ENCODE peak calls at places on chromosome 21, in five cellular contexts. A is H1, E is K562, I is HepG2, K is GM12878. O is an unnamed sample.

GRCh38 chr21:44054710-44055109 is 42.6 kb downstream of the TRAPPC10 start:
- DNase-seq in E (no peak), K (no peak), I (no peak), A (no peak), O (no peak)

GRCh38 chr21:39502631-39503030 is 50.9 kb downstream of the SH3BGR start:
- DNase-seq in I (no peak), E (no peak), A (no peak), K (no peak), O (no peak)

GRCh38 chr21:34263629-34264028 is 100.2 kb upstream of the KCNE2 start:
- DNase-seq in I (no peak), K (no peak), E (no peak), A (no peak), O (no peak)

GRCh38 chr21:16840549-16840948 is 672.3 kb upstream of the CXADR start:
- DNase-seq in I (no peak), A (no peak), K (no peak), E (no peak), O (no peak)

GRCh38 chr21:29730281-29730680 is 209.5 kb downstream of the GRIK1 start:
- DNase-seq in K (no peak), A (no peak), E (no peak), I (no peak), O (no peak)

GRCh38 chr21:16305686-16306085 is 575.9 kb downstream of the USP25 start:
- DNase-seq in A (no peak), I (no peak), E (no peak), K (no peak), O (no peak)

GRCh38 chr21:39094087-39094785 is 89.0 kb downstream of the PSMG1 start:
- DNase-seq in A (no peak), E (no peak), I (no peak), K (no peak), O (no peak)

GRCh38 chr21:44710294-44710665 is 1.1 kb downstream of the TSPEAR start:
- DNase-seq in K (no peak), E (no peak), A (no peak), I (no peak), O (peak; percentile 40)

GRCh38 chr21:26966978-26967913 is at the start of gene ADAMTS5:
- DNase-seq in E (no peak), I (no peak), A (no peak), K (no peak), O (peak; percentile 74)

GRCh38 chr21:45542242-45542666 is at the start of gene SLC19A1:
- DNase-seq in K (no peak), A (no peak), E (peak; percentile 98), I (no peak), O (peak; percentile 66)

GRCh38 chr21:22211943-22212342 is 1213.7 kb downstream of the NCAM2 start:
- DNase-seq in E (no peak), K (no peak), I (no peak), A (no peak), O (no peak)

GRCh38 chr21:44583800-44584147 is 3.4 kb upstream of the KRTAP10-5 start:
- DNase-seq in K (no peak), E (no peak), I (no peak), A (no peak), O (no peak)

GRCh38 chr21:25750085-25750484 is 15.3 kb downstream of the GABPA start:
- DNase-seq in A (no peak), I (no peak), E (no peak), K (no peak), O (no peak)

GRCh38 chr21:42366292-42367010 is at the start of gene TFF1:
- DNase-seq in K (no peak), E (no peak), A (no peak), I (peak; percentile 71), O (no peak)

GRCh38 chr21:33362044-33362555 is 37.3 kb downstream of the IFNAR1 start:
- DNase-seq in K (no peak), E (peak; percentile 22), A (peak; percentile 56), I (no peak), O (peak; percentile 92)

GRCh38 chr21:27406297-27407009 is 439.6 kb upstream of the ADAMTS5 start:
- DNase-seq in E (no peak), A (no peak), K (no peak), I (no peak), O (no peak)

GRCh38 chr21:16534408-16535099 is 804.8 kb downstream of the USP25 start:
- DNase-seq in A (no peak), K (no peak), E (no peak), I (no peak), O (no peak)

GRCh38 chr21:42745511-42746239 is 92.3 kb downstream of the PDE9A start:
- DNase-seq in E (no peak), A (no peak), K (no peak), I (no peak), O (no peak)

GRCh38 chr21:44846485-44847260 is 26.8 kb downstream of the PTTG1IP start:
- DNase-seq in K (no peak), I (peak; percentile 48), E (peak; percentile 53), A (no peak), O (no peak)

GRCh38 chr21:27104749-27105439 is 138.0 kb upstream of the ADAMTS5 start:
- DNase-seq in E (no peak), I (no peak), A (no peak), K (no peak), O (no peak)

GRCh38 chr21:43600642-43601397 is 58.5 kb downstream of the HSF2BP start:
- DNase-seq in I (no peak), A (no peak), K (no peak), E (no peak), O (no peak)

GRCh38 chr21:17146426-17146825 is 366.4 kb upstream of the CXADR start:
- DNase-seq in E (no peak), K (no peak), A (no peak), I (no peak), O (peak; percentile 36)

GRCh38 chr21:44285547-44285992 is at the start of gene AIRE:
- DNase-seq in A (no peak), I (no peak), E (no peak), K (no peak), O (peak; percentile 59)

GRCh38 chr21:23899561-23899960 is 1707.7 kb downstream of the MRPL39 start:
- DNase-seq in I (no peak), A (no peak), K (no peak), E (no peak), O (no peak)

GRCh38 chr21:23900727-23901126 is 1706.6 kb downstream of the MRPL39 start:
- DNase-seq in E (no peak), K (no peak), A (no peak), I (no peak), O (no peak)
- TF ChIP-seq CREB1 in E (no peak), K (no peak), A (no peak), I (no peak), O (no peak)

GRCh38 chr21:32346951-32347350 is 45.9 kb downstream of the URB1 start:
- DNase-seq in A (no peak), E (no peak), K (no peak), I (no peak), O (no peak)
- H3K4me3 ChIP-seq in A (no peak overlapping the region), E (no peak overlapping the region), K (no peak overlapping the region), I (no peak overlapping the region), O (no peak overlapping the region)

GRCh38 chr21:35614412-35614901 is 445.9 kb downstream of the SETD4 start:
- DNase-seq in K (no peak), A (no peak), I (no peak), E (peak; percentile 35), O (no peak)

GRCh38 chr21:35616090-35616489 is 444.2 kb downstream of the SETD4 start:
- DNase-seq in A (no peak), I (no peak), K (no peak), E (no peak), O (no peak)

GRCh38 chr21:35619184-35619583 is 441.1 kb downstream of the SETD4 start:
- DNase-seq in K (no peak), E (peak; percentile 14), A (no peak), I (no peak), O (no peak)

GRCh38 chr21:35615325-35615724 is 445.0 kb downstream of the SETD4 start:
- DNase-seq in E (no peak), K (no peak), I (no peak), A (no peak), O (no peak)

DNA sequence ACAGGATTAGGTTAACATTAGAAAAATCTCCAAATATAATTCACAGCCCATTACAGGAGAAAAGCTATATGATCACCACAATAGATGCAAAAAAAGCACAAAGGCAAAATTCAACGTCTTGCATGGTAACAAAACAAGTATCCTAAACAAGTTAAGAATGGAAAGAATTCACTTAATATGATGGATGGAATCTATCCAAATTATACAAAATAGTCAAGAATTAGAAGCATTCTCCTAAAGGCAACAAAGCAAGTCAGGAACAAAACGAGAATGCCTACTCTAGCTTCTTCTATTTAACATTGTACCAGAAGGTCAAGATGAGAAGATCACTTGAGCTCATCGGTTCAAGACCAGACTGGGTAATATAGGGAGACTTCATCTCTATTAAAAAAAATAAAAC is 442.8 kb downstream of the SETD4 start:
- DNase-seq in K (no peak), I (no peak), E (no peak), A (no peak), O (no peak)
- TF ChIP-seq CREB1 in K (no peak), I (no peak), E (no peak), A (no peak), O (no peak)

DNA sequence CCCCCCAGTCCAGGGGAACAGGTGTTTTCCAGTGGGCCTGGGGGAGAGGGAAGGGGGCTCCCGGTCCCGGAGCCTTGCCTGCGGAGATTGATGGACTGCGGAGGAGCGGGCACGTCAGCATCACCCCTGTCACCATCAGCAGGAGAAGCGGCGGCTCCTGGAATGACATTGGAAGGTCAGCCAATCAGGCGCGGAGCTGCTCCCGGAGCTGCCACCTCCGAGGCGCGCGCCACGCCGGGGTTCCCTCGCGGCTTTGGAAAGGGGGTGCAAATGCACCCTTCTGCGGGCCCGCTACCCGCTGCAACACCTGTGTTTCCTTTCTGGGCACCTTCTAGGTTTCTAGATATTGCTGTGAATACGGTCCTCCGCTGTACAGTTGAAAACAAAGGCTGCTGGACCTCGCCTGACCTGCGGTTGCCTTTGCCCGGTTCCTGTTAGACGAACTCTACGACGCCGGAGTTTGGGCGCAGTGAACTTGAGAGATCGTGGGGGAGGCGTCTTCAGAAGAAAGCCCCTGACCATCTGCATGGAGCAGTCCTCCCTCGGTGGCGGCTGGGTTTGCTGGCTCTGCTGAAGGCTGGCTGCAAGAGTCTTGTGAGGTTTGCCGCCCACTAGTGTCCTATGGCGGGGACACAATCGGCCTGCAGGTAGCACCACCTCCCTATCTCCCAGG is 5.3 kb downstream of the DSCAM start:
- DNase-seq in K (no peak), I (peak; percentile 6), A (peak; percentile 34), E (no peak), O (peak; percentile 61)
- H3K4me3 ChIP-seq in K (no peak overlapping the region), I (no peak overlapping the region), A (peak overlapping the region; percentile 67), E (no peak overlapping the region), O (peak overlapping the region; percentile 52)

O was measured in GM23338.